ENCODE peak calls at places on chromosomes 2 and 18, in seven cellular contexts. H is HCT116, K is GM23338, S is hepatocyte, O is PC-3, M is MM.1S, F is OCI-LY7. Q is an unnamed sample.

GRCh38 chr2:33588246-33588645 is 10.9 kb downstream of the FAM98A start:
- DNase-seq in M (no peak), O (no peak), H (no peak), S (no peak), F (no peak), K (no peak), Q (no peak)

GRCh38 chr2:42171396-42171971 is 2.3 kb downstream of the EML4 start:
- DNase-seq in S (no peak), H (no peak), M (peak; percentile 78), K (peak; percentile 30), O (no peak), F (peak; percentile 16), Q (peak; percentile 67)

GRCh38 chr2:239300871-239301742 is 99.7 kb downstream of the HDAC4 start:
- DNase-seq in O (no peak), F (no peak), K (no peak), M (no peak), S (no peak), H (no peak), Q (no peak)

GRCh38 chr2:22691666-22692065 is 693.3 kb upstream of the KLHL29 start:
- DNase-seq in S (no peak), M (no peak), O (no peak), K (no peak), H (no peak), F (no peak), Q (peak; percentile 2)

GRCh38 chr2:23499419-23499818 is 114.4 kb downstream of the KLHL29 start:
- DNase-seq in M (no peak), O (no peak), F (no peak), K (no peak), S (no peak), H (no peak), Q (no peak)

GRCh38 chr2:71895320-71896161 is 252.1 kb downstream of the CYP26B1 start:
- DNase-seq in M (no peak), F (no peak), O (peak; percentile 27), H (no peak), K (no peak), S (no peak), Q (no peak)

GRCh38 chr2:100548771-100549170 is 14.0 kb upstream of the PDCL3 start:
- DNase-seq in H (no peak), M (no peak), O (no peak), F (no peak), K (no peak), S (no peak), Q (peak; percentile 15)

GRCh38 chr2:8630676-8631464 is 51.0 kb upstream of the ID2 start:
- DNase-seq in O (no peak), H (no peak), F (no peak), S (no peak), K (no peak), M (no peak), Q (no peak)

GRCh38 chr18:3998698-3999333 is 456.3 kb downstream of the DLGAP1 start:
- DNase-seq in F (peak; percentile 73), K (peak; percentile 70), M (peak; percentile 41), O (peak; percentile 61), H (peak; percentile 43), S (peak; percentile 60), Q (peak; percentile 62)

GRCh38 chr2:98608962-98609604 is 694 bp downstream of the UNC50 start:
- DNase-seq in H (no peak), M (peak; percentile 12), F (peak; percentile 24), K (peak; percentile 41), S (peak; percentile 63), O (peak; percentile 39), Q (peak; percentile 53)

GRCh38 chr2:1091895-1092585 is 141.4 kb downstream of the SNTG2 start:
- DNase-seq in K (no peak), F (no peak), O (peak; percentile 14), H (no peak), S (no peak), M (no peak), Q (no peak)

GRCh38 chr2:98869272-98869641 is 66.8 kb downstream of the CRACDL start:
- DNase-seq in M (no peak), H (no peak), O (peak; percentile 66), K (peak; percentile 55), F (no peak), S (no peak), Q (no peak)

GRCh38 chr2:160062283-160063005 is at the start of gene PLA2R1:
- DNase-seq in S (peak; percentile 67), M (no peak), K (peak; percentile 76), H (no peak), O (peak; percentile 60), F (no peak), Q (peak; percentile 78)

GRCh38 chr2:33059452-33060156 is 112.9 kb downstream of the LTBP1 start:
- DNase-seq in K (no peak), M (no peak), S (no peak), F (no peak), O (no peak), H (no peak), Q (peak; percentile 25)

GRCh38 chr2:25187729-25188350 is 19.5 kb upstream of the POMC start:
- DNase-seq in K (no peak), F (no peak), H (no peak), M (no peak), O (no peak), S (peak; percentile 39), Q (peak; percentile 44)

GRCh38 chr2:176242211-176242610 is 27.0 kb upstream of the MTX2 start:
- DNase-seq in S (no peak), H (no peak), M (no peak), O (no peak), F (no peak), K (no peak), Q (no peak)

GRCh38 chr2:234429265-234429664 is 67.6 kb downstream of the ARL4C start:
- DNase-seq in K (no peak), H (no peak), O (no peak), S (no peak), F (no peak), M (no peak), Q (no peak)

GRCh38 chr2:160753331-160753654 is 259.7 kb upstream of the RBMS1 start:
- DNase-seq in F (no peak), M (no peak), S (no peak), K (no peak), H (no peak), O (no peak), Q (no peak)

GRCh38 chr18:35110037-35110436 is 68.8 kb downstream of the MAPRE2 start:
- DNase-seq in H (no peak), O (no peak), F (no peak), M (no peak), K (no peak), S (no peak), Q (no peak)
- TF ChIP-seq CTCF in H (no peak), O (no peak), F (no peak), M (no peak), K (no peak), S (no peak), Q (no peak)

GRCh38 chr2:216775043-216775453 is 79.7 kb upstream of the IGFBP5 start:
- DNase-seq in H (peak; percentile 4), K (no peak), S (peak; percentile 77), M (no peak), F (no peak), O (peak; percentile 87), Q (no peak)
- TF ChIP-seq EZH2phosphoT487 in H (no peak), K (no peak), S (no peak), M (no peak), F (no peak), O (no peak), Q (no peak)

DNA sequence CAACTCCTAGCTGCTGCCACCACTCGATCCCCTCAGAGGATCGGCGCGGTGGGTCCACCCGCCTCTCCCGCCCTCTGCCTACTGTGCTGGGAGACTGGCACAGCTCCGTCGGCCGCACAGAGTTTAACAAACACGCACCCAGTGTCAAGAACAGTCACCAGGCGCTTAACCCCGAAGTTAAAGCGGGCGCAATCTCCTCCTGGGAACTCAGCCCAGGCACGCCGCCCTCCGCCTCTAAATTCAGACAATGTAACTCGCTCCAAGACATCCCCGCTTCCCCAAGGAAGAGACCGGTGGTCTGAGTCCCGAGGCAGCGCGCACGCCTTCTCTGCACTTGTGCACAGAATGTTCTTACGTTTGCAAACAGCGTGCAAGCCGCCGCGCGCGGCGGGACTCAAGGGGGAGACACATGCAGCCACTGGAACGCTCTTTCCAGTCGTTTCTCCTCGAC is 533 bp downstream of the CXCR4 start:
- DNase-seq in S (peak; percentile 71), F (peak; percentile 71), M (peak; percentile 64), O (peak; percentile 12), H (no peak), K (peak; percentile 55), Q (peak; percentile 82)
- TF ChIP-seq CTCF in S (peak; percentile 19), F (no peak), M (no peak), O (no peak), H (no peak), K (no peak), Q (peak; percentile 5)

DNA sequence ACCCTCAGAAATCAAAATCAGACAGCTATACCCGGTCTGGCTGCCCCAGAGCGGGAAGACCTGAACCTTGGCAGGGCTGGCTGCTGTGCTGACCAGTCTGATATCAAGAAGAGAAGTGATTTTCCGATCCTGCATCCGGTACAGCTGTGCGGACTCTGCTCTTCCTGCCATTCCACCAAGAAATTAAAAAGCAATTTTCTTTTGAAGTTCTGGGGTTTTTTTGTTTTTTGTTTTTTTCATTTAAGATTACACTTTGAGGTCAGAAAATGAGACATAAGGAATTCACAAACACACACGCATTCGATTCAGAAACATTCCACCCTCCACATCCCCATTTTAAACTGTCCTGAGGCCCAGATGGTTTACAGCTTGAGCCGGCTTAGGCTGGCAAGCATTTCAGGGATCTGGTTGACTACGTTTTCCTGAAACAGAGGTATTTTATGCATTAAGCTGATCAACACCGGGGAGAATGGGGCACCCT is 156.5 kb downstream of the COL6A3 start:
- DNase-seq in M (no peak), K (no peak), O (no peak), S (no peak), F (no peak), H (no peak), Q (no peak)
- TF ChIP-seq EZH2phosphoT487 in M (no peak), K (no peak), O (no peak), S (no peak), F (no peak), H (no peak), Q (no peak)

GRCh38 chr2:31434911-31435310 is 20.4 kb upstream of the XDH start:
- DNase-seq in O (peak; percentile 52), F (no peak), M (no peak), H (no peak), K (peak; percentile 15), S (no peak), Q (no peak)
- TF ChIP-seq CTCF in O (peak; percentile 73), F (peak; percentile 57), M (peak; percentile 54), H (peak; percentile 52), K (peak; percentile 52), S (peak; percentile 12), Q (peak; percentile 26)

GRCh38 chr2:212495076-212495475 is 43.5 kb downstream of the ERBB4 start:
- DNase-seq in K (no peak), O (no peak), H (no peak), S (no peak), F (no peak), M (no peak), Q (no peak)

GRCh38 chr2:212489719-212490346 is 48.8 kb downstream of the ERBB4 start:
- DNase-seq in K (no peak), O (no peak), H (no peak), M (no peak), S (no peak), F (no peak), Q (no peak)

GRCh38 chr2:212488611-212489010 is 50.0 kb downstream of the ERBB4 start:
- DNase-seq in M (no peak), K (no peak), F (no peak), H (no peak), O (no peak), S (no peak), Q (no peak)

GRCh38 chr2:212494413-212495020 is 44.1 kb downstream of the ERBB4 start:
- DNase-seq in S (no peak), K (no peak), O (no peak), H (no peak), M (no peak), F (no peak), Q (no peak)
- TF ChIP-seq EZH2phosphoT487 in S (no peak), K (no peak), O (no peak), H (no peak), M (no peak), F (no peak), Q (no peak)

Q was measured in neural progenitor cell.